ENCODE peak calls at places on chromosome 16, in ten cellular contexts. One of them, this sample, is unnamed. For H3K36me3 and H3K4me1, the result is how much of the 10 kb centered on the place peaks cover.

GRCh38 chr16:70685938-70686375 is at the start of gene MTSS2:
- DNase-seq in endodermal cell: peak
- DNase-seq in adrenal gland: peak
- DNase-seq in SJSA1: peak
- DNase-seq in HCT116: peak
- DNase-seq in fibroblast of lung: peak
- DNase-seq in left ventricle myocardium inferior: peak
- DNase-seq in uterus: peak
- DNase-seq in psoas muscle: peak
- DNase-seq in CD8-positive, alpha-beta T cell: peak
- DNase-seq in this sample: no peak

GRCh38 chr16:76535-77272 is 1.3 kb upstream of the MPG start:
- DNase-seq in endodermal cell: peak
- DNase-seq in adrenal gland: no peak
- DNase-seq in SJSA1: peak
- DNase-seq in HCT116: no peak
- DNase-seq in fibroblast of lung: peak
- DNase-seq in left ventricle myocardium inferior: peak
- DNase-seq in uterus: peak
- DNase-seq in psoas muscle: peak
- DNase-seq in CD8-positive, alpha-beta T cell: no peak
- DNase-seq in this sample: peak

GRCh38 chr16:81277681-81278080 is 37.1 kb upstream of the GAN start:
- DNase-seq in endodermal cell: no peak
- DNase-seq in adrenal gland: no peak
- DNase-seq in SJSA1: no peak
- DNase-seq in HCT116: no peak
- DNase-seq in fibroblast of lung: no peak
- DNase-seq in left ventricle myocardium inferior: no peak
- DNase-seq in uterus: no peak
- DNase-seq in psoas muscle: no peak
- DNase-seq in CD8-positive, alpha-beta T cell: no peak
- DNase-seq in this sample: no peak

GRCh38 chr16:2779978-2780898 is 3.2 kb upstream of the ELOB start:
- DNase-seq in endodermal cell: peak
- DNase-seq in adrenal gland: peak
- DNase-seq in SJSA1: no peak
- DNase-seq in HCT116: no peak
- DNase-seq in fibroblast of lung: no peak
- DNase-seq in left ventricle myocardium inferior: no peak
- DNase-seq in uterus: peak
- DNase-seq in psoas muscle: no peak
- DNase-seq in CD8-positive, alpha-beta T cell: no peak
- DNase-seq in this sample: no peak

GRCh38 chr16:3482659-3483241 is 12.5 kb downstream of the C16orf90 start:
- DNase-seq in endodermal cell: peak
- DNase-seq in adrenal gland: no peak
- DNase-seq in SJSA1: no peak
- DNase-seq in HCT116: no peak
- DNase-seq in fibroblast of lung: no peak
- DNase-seq in left ventricle myocardium inferior: no peak
- DNase-seq in uterus: no peak
- DNase-seq in psoas muscle: no peak
- DNase-seq in CD8-positive, alpha-beta T cell: no peak
- DNase-seq in this sample: no peak

GRCh38 chr16:66116163-66116792 is 250.2 kb upstream of the CDH5 start:
- DNase-seq in endodermal cell: no peak
- DNase-seq in adrenal gland: no peak
- DNase-seq in SJSA1: no peak
- DNase-seq in HCT116: no peak
- DNase-seq in fibroblast of lung: peak
- DNase-seq in left ventricle myocardium inferior: no peak
- DNase-seq in uterus: no peak
- DNase-seq in psoas muscle: no peak
- DNase-seq in CD8-positive, alpha-beta T cell: no peak
- DNase-seq in this sample: no peak

GRCh38 chr16:82063456-82064082 is 28.5 kb downstream of the HSD17B2 start:
- DNase-seq in endodermal cell: no peak
- DNase-seq in adrenal gland: no peak
- DNase-seq in SJSA1: no peak
- DNase-seq in HCT116: no peak
- DNase-seq in fibroblast of lung: no peak
- DNase-seq in left ventricle myocardium inferior: no peak
- DNase-seq in uterus: no peak
- DNase-seq in psoas muscle: no peak
- DNase-seq in CD8-positive, alpha-beta T cell: no peak
- DNase-seq in this sample: no peak

GRCh38 chr16:49021136-49021535 is 260.5 kb downstream of the CBLN1 start:
- DNase-seq in endodermal cell: no peak
- DNase-seq in adrenal gland: no peak
- DNase-seq in SJSA1: no peak
- DNase-seq in HCT116: no peak
- DNase-seq in fibroblast of lung: peak
- DNase-seq in left ventricle myocardium inferior: no peak
- DNase-seq in uterus: peak
- DNase-seq in psoas muscle: no peak
- DNase-seq in CD8-positive, alpha-beta T cell: no peak
- DNase-seq in this sample: no peak

GRCh38 chr16:4976079-4976478 is 17.9 kb downstream of the SEC14L5 start:
- DNase-seq in endodermal cell: no peak
- DNase-seq in adrenal gland: no peak
- DNase-seq in SJSA1: no peak
- DNase-seq in HCT116: no peak
- DNase-seq in fibroblast of lung: no peak
- DNase-seq in left ventricle myocardium inferior: no peak
- DNase-seq in uterus: no peak
- DNase-seq in psoas muscle: no peak
- DNase-seq in CD8-positive, alpha-beta T cell: no peak
- DNase-seq in this sample: no peak

GRCh38 chr16:24452724-24453123 is 86.6 kb upstream of the RBBP6 start:
- DNase-seq in endodermal cell: no peak
- DNase-seq in adrenal gland: no peak
- DNase-seq in SJSA1: no peak
- DNase-seq in HCT116: no peak
- DNase-seq in fibroblast of lung: no peak
- DNase-seq in left ventricle myocardium inferior: no peak
- DNase-seq in uterus: no peak
- DNase-seq in psoas muscle: no peak
- DNase-seq in CD8-positive, alpha-beta T cell: no peak
- DNase-seq in this sample: no peak

GRCh38 chr16:76293980-76294690 is 16.9 kb downstream of the CNTNAP4 start:
- DNase-seq in endodermal cell: no peak
- DNase-seq in adrenal gland: no peak
- DNase-seq in SJSA1: no peak
- DNase-seq in HCT116: no peak
- DNase-seq in fibroblast of lung: no peak
- DNase-seq in left ventricle myocardium inferior: no peak
- DNase-seq in uterus: no peak
- DNase-seq in psoas muscle: no peak
- DNase-seq in CD8-positive, alpha-beta T cell: no peak
- DNase-seq in this sample: no peak

GRCh38 chr16:73116576-73116975 is 68.6 kb upstream of the ZFHX3 start:
- DNase-seq in endodermal cell: no peak
- DNase-seq in adrenal gland: no peak
- DNase-seq in SJSA1: no peak
- DNase-seq in HCT116: no peak
- DNase-seq in fibroblast of lung: no peak
- DNase-seq in left ventricle myocardium inferior: no peak
- DNase-seq in uterus: no peak
- DNase-seq in psoas muscle: no peak
- DNase-seq in CD8-positive, alpha-beta T cell: no peak
- DNase-seq in this sample: no peak

GRCh38 chr16:81888520-81889394 is 109.7 kb downstream of the PLCG2 start:
- DNase-seq in endodermal cell: no peak
- DNase-seq in adrenal gland: no peak
- DNase-seq in SJSA1: no peak
- DNase-seq in HCT116: no peak
- DNase-seq in fibroblast of lung: no peak
- DNase-seq in left ventricle myocardium inferior: no peak
- DNase-seq in uterus: no peak
- DNase-seq in psoas muscle: no peak
- DNase-seq in CD8-positive, alpha-beta T cell: no peak
- DNase-seq in this sample: no peak

GRCh38 chr16:81918927-81919326 is 92.3 kb downstream of the SDR42E1 start:
- DNase-seq in endodermal cell: no peak
- DNase-seq in adrenal gland: no peak
- DNase-seq in SJSA1: no peak
- DNase-seq in HCT116: no peak
- DNase-seq in fibroblast of lung: no peak
- DNase-seq in left ventricle myocardium inferior: no peak
- DNase-seq in uterus: no peak
- DNase-seq in psoas muscle: no peak
- DNase-seq in CD8-positive, alpha-beta T cell: no peak
- DNase-seq in this sample: no peak

GRCh38 chr16:24348511-24349290 is 92.6 kb downstream of the CACNG3 start:
- DNase-seq in endodermal cell: peak
- DNase-seq in adrenal gland: no peak
- DNase-seq in SJSA1: no peak
- DNase-seq in HCT116: no peak
- DNase-seq in fibroblast of lung: no peak
- DNase-seq in left ventricle myocardium inferior: no peak
- DNase-seq in uterus: no peak
- DNase-seq in psoas muscle: no peak
- DNase-seq in CD8-positive, alpha-beta T cell: no peak
- DNase-seq in this sample: no peak

GRCh38 chr16:54233626-54234025 is 53.0 kb downstream of the IRX3 start:
- DNase-seq in endodermal cell: no peak
- DNase-seq in adrenal gland: no peak
- DNase-seq in SJSA1: no peak
- DNase-seq in HCT116: no peak
- DNase-seq in fibroblast of lung: no peak
- DNase-seq in left ventricle myocardium inferior: no peak
- DNase-seq in uterus: no peak
- DNase-seq in psoas muscle: no peak
- DNase-seq in CD8-positive, alpha-beta T cell: no peak
- DNase-seq in this sample: no peak

GRCh38 chr16:27432600-27432957 is 30.6 kb downstream of the IL21R start:
- DNase-seq in endodermal cell: no peak
- DNase-seq in adrenal gland: peak
- DNase-seq in SJSA1: peak
- DNase-seq in HCT116: no peak
- DNase-seq in fibroblast of lung: peak
- DNase-seq in left ventricle myocardium inferior: no peak
- DNase-seq in uterus: peak
- DNase-seq in psoas muscle: no peak
- DNase-seq in CD8-positive, alpha-beta T cell: no peak
- DNase-seq in this sample: no peak

GRCh38 chr16:46850619-46851555 is 19.9 kb upstream of the C16orf87 start:
- DNase-seq in endodermal cell: no peak
- DNase-seq in adrenal gland: no peak
- DNase-seq in SJSA1: no peak
- DNase-seq in HCT116: no peak
- DNase-seq in fibroblast of lung: no peak
- DNase-seq in left ventricle myocardium inferior: no peak
- DNase-seq in uterus: no peak
- DNase-seq in psoas muscle: no peak
- DNase-seq in CD8-positive, alpha-beta T cell: no peak
- DNase-seq in this sample: no peak

GRCh38 chr16:68068926-68069325 is 16.2 kb upstream of the NFATC3 start:
- DNase-seq in endodermal cell: no peak
- DNase-seq in adrenal gland: no peak
- DNase-seq in SJSA1: no peak
- DNase-seq in HCT116: no peak
- DNase-seq in fibroblast of lung: no peak
- DNase-seq in left ventricle myocardium inferior: no peak
- DNase-seq in uterus: no peak
- DNase-seq in psoas muscle: no peak
- DNase-seq in CD8-positive, alpha-beta T cell: no peak
- DNase-seq in this sample: no peak
- H3K36me3 ChIP-seq in endodermal cell: half or more
- H3K36me3 ChIP-seq in adrenal gland: under half
- H3K36me3 ChIP-seq in SJSA1: under half
- H3K36me3 ChIP-seq in HCT116: under half
- H3K36me3 ChIP-seq in fibroblast of lung: under half
- H3K36me3 ChIP-seq in left ventricle myocardium inferior: under half
- H3K36me3 ChIP-seq in uterus: under half
- H3K36me3 ChIP-seq in psoas muscle: under half
- H3K36me3 ChIP-seq in CD8-positive, alpha-beta T cell: under half
- H3K36me3 ChIP-seq in this sample: under half

GRCh38 chr16:89113152-89113547 is 19.5 kb downstream of the ACSF3 start:
- DNase-seq in endodermal cell: no peak
- DNase-seq in adrenal gland: no peak
- DNase-seq in SJSA1: no peak
- DNase-seq in HCT116: no peak
- DNase-seq in fibroblast of lung: no peak
- DNase-seq in left ventricle myocardium inferior: peak
- DNase-seq in uterus: no peak
- DNase-seq in psoas muscle: no peak
- DNase-seq in CD8-positive, alpha-beta T cell: no peak
- DNase-seq in this sample: no peak
- H3K4me1 ChIP-seq in endodermal cell: under half
- H3K4me1 ChIP-seq in adrenal gland: under half
- H3K4me1 ChIP-seq in SJSA1: under half
- H3K4me1 ChIP-seq in HCT116: under half
- H3K4me1 ChIP-seq in fibroblast of lung: under half
- H3K4me1 ChIP-seq in left ventricle myocardium inferior: under half
- H3K4me1 ChIP-seq in uterus: under half
- H3K4me1 ChIP-seq in psoas muscle: under half
- H3K4me1 ChIP-seq in CD8-positive, alpha-beta T cell: under half
- H3K4me1 ChIP-seq in this sample: under half

GRCh38 chr16:77986021-77986420 is 36.3 kb upstream of the CLEC3A start:
- DNase-seq in endodermal cell: no peak
- DNase-seq in adrenal gland: no peak
- DNase-seq in SJSA1: no peak
- DNase-seq in HCT116: no peak
- DNase-seq in fibroblast of lung: no peak
- DNase-seq in left ventricle myocardium inferior: no peak
- DNase-seq in uterus: no peak
- DNase-seq in psoas muscle: no peak
- DNase-seq in CD8-positive, alpha-beta T cell: no peak
- DNase-seq in this sample: no peak
- H3K4me3 ChIP-seq in endodermal cell: no peak
- H3K4me3 ChIP-seq in adrenal gland: no peak
- H3K4me3 ChIP-seq in SJSA1: no peak
- H3K4me3 ChIP-seq in HCT116: no peak
- H3K4me3 ChIP-seq in fibroblast of lung: no peak
- H3K4me3 ChIP-seq in left ventricle myocardium inferior: no peak
- H3K4me3 ChIP-seq in uterus: no peak
- H3K4me3 ChIP-seq in psoas muscle: no peak
- H3K4me3 ChIP-seq in CD8-positive, alpha-beta T cell: no peak
- H3K4me3 ChIP-seq in this sample: no peak

DNA sequence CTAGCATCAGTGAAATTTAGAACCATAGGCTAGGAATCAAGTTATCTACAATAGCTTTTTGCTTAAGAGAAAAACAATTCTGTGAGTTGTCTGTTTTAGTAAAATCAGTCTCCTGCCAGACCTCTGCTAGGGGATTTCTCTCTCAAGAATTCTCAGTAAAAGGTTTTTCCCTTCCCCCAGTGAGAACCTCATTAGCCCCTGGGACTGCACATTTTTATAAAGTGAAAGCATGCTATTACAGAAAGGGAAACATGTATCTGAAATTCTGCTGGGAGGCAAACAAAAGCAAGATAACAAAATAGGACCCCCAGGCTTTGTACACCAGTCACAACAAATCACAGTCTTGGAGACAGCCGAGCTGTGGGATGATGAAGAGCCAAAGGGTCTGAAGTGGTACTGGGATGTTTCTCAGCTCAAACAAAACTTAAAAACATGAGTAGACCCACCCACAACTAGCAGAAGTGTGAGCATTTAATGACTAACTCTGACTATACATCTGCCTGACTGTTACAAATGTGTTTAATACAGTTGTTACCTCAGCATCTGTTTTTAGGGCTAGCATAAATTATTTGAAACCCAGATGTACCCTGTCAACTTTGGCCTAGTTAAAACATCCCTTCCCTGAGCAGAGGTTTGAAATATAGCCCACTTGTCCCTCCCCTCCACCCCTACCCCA is 20.0 kb upstream of the GLG1 start:
- DNase-seq in endodermal cell: no peak
- DNase-seq in adrenal gland: no peak
- DNase-seq in SJSA1: no peak
- DNase-seq in HCT116: no peak
- DNase-seq in fibroblast of lung: peak
- DNase-seq in left ventricle myocardium inferior: no peak
- DNase-seq in uterus: no peak
- DNase-seq in psoas muscle: no peak
- DNase-seq in CD8-positive, alpha-beta T cell: no peak
- DNase-seq in this sample: no peak
- H3K36me3 ChIP-seq in endodermal cell: half or more
- H3K36me3 ChIP-seq in adrenal gland: half or more
- H3K36me3 ChIP-seq in SJSA1: half or more
- H3K36me3 ChIP-seq in HCT116: half or more
- H3K36me3 ChIP-seq in fibroblast of lung: under half
- H3K36me3 ChIP-seq in left ventricle myocardium inferior: half or more
- H3K36me3 ChIP-seq in uterus: under half
- H3K36me3 ChIP-seq in psoas muscle: half or more
- H3K36me3 ChIP-seq in CD8-positive, alpha-beta T cell: half or more
- H3K36me3 ChIP-seq in this sample: half or more

This sample was measured in CD4-positive, CD25-positive, alpha-beta regulatory T cell.